ENCODE peak calls at places on chromosomes 7 and 10, in eight cellular contexts. N is hepatocyte, K is SK-N-SH, U is GM23248, J is neural progenitor cell, C is OCI-LY7, F is GM23338, L is PC-3. V is an unnamed sample.

GRCh38 chr7:96093435-96093834 is 228.5 kb downstream of the SLC25A13 start:
- DNase-seq in N (peak; percentile 46), K (no peak), U (peak; percentile 93), J (no peak), C (no peak), F (no peak), L (peak; percentile 84), V (no peak)

GRCh38 chr7:47906883-47907282 is 41.4 kb downstream of the PKD1L1 start:
- DNase-seq in N (no peak), K (no peak), U (no peak), J (no peak), C (no peak), F (no peak), L (no peak), V (no peak)

GRCh38 chr10:28822719-28823464 is 145.6 kb downstream of the BAMBI start:
- DNase-seq in N (no peak), K (no peak), U (no peak), J (no peak), C (no peak), F (no peak), L (no peak), V (no peak)

GRCh38 chr10:116713846-116714245 is 28.5 kb downstream of the HSPA12A start:
- DNase-seq in N (no peak), K (no peak), U (no peak), J (no peak), C (no peak), F (no peak), L (no peak), V (no peak)

GRCh38 chr7:1314021-1314907 is 81.6 kb downstream of the UNCX start:
- DNase-seq in N (no peak), K (peak; percentile 32), U (no peak), J (no peak), C (no peak), F (no peak), L (no peak), V (no peak)

GRCh38 chr10:34698979-34699378 is 116.1 kb downstream of the PARD3 start:
- DNase-seq in N (no peak), K (no peak), U (peak; percentile 76), J (no peak), C (no peak), F (no peak), L (peak; percentile 100), V (peak; percentile 34)

GRCh38 chr10:61871487-61871886 is 30.0 kb upstream of the ARID5B start:
- DNase-seq in N (no peak), K (no peak), U (no peak), J (no peak), C (no peak), F (no peak), L (no peak), V (no peak)

GRCh38 chr7:107874605-107875446 is 16.2 kb upstream of the DLD start:
- DNase-seq in N (peak; percentile 78), K (peak; percentile 82), U (peak; percentile 81), J (peak; percentile 57), C (peak; percentile 63), F (peak; percentile 72), L (peak; percentile 75), V (peak; percentile 48)

GRCh38 chr7:91847881-91848599 is 32.5 kb downstream of the MTERF1 start:
- DNase-seq in N (no peak), K (no peak), U (no peak), J (peak; percentile 47), C (no peak), F (no peak), L (no peak), V (no peak)

GRCh38 chr10:126331101-126331500 is 57.2 kb downstream of the ADAM12 start:
- DNase-seq in N (no peak), K (no peak), U (peak; percentile 32), J (no peak), C (no peak), F (no peak), L (no peak), V (no peak)

GRCh38 chr10:88642991-88643390 is 21.3 kb upstream of the LIPF start:
- DNase-seq in N (no peak), K (no peak), U (peak; percentile 69), J (no peak), C (no peak), F (no peak), L (no peak), V (no peak)

GRCh38 chr7:116166167-116166566 is 44.2 kb upstream of the TES start:
- DNase-seq in N (no peak), K (no peak), U (peak; percentile 18), J (no peak), C (no peak), F (no peak), L (peak; percentile 30), V (no peak)

GRCh38 chr7:99036531-99037175 is 107.3 kb downstream of the SMURF1 start:
- DNase-seq in N (peak; percentile 34), K (peak; percentile 68), U (peak; percentile 80), J (peak; percentile 73), C (peak; percentile 16), F (peak; percentile 86), L (peak; percentile 19), V (no peak)

DNA sequence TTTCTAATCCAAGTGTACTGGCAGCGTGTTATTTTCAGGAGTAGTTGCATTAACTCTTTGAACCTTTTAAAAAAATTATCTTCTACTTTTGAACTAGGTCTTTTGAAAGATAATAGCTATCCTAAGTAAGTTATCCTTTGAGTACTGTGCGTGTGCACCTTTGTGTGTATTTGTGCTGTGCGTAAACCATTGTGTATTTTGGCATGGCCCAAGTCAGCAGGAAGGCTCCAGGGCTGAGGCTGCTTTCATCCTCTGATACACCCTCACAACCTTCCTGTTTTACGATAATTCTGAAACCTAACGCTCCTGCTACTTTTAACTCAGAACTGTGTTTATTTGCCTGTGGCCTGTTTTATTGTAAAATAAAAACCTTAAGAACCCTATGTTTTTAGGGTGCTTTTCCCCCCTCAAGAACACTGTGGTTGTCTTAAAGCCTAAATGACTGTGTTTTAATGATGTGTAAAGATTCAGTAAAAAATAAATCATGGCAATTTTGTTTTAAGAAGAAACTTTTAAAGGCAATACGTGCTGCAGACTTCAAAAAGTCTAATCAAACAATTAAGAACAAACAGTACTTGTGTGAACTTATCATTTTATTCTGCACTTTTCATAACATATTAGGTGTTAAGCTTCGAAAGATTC is 57.5 kb downstream of the HDAC9 start:
- DNase-seq in N (no peak), K (peak; percentile 41), U (no peak), J (no peak), C (peak; percentile 54), F (no peak), L (peak; percentile 80), V (no peak)
- H3K4me2 ChIP-seq in N (peak overlapping the region; percentile 28), K (peak overlapping the region; percentile 48), U (no peak overlapping the region), J (no peak overlapping the region), C (peak overlapping the region; percentile 74), F (no peak overlapping the region), L (peak overlapping the region; percentile 81), V (no peak overlapping the region)

DNA sequence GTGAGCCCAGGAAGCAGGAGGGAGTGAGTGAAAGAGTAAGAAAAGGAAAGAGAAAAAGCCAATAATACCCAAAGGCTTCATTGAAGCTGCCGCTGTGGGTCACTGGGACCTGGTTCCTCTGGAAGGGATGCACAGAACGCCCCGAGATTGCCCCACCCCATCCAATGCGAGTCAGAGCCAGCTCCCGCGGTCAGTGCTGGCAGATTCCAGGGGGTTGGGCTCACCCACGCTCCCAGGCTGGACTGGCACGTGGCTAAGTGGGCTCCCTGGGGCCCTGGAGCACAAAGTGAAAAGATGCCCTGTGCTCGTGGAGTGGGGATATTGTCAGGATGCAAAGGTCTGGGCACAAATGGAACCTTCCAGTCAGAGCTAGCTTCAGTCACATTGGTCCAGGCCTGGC is 117.0 kb downstream of the OAT start:
- DNase-seq in N (no peak), K (no peak), U (peak; percentile 10), J (no peak), C (no peak), F (no peak), L (no peak), V (no peak)
- TF ChIP-seq EZH2phosphoT487 in N (no peak), K (no peak), U (no peak), J (no peak), C (no peak), F (no peak), L (no peak), V (no peak)

DNA sequence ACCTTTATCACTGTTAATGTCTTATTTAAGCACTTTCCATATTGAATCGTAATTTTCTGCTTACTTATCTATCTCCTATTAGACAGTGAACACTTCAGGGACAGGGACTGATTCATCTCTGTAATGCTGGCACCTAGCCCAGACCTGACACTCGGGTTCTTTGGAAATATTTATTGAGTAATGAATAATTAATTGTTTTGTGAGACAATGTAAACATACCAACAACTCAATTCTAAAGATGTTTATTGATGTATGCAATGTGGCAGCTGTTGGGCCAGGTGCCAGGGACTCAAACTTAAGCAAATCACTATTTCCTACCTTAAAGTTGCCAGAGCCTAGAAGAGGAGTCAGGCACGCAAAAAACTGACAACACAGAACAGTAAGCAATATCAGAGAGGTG is 63.7 kb upstream of the BMPER start:
- DNase-seq in N (no peak), K (no peak), U (peak; percentile 63), J (no peak), C (no peak), F (no peak), L (peak; percentile 56), V (no peak)
- H3K4me2 ChIP-seq in N (no peak overlapping the region), K (no peak overlapping the region), U (no peak overlapping the region), J (no peak overlapping the region), C (no peak overlapping the region), F (no peak overlapping the region), L (no peak overlapping the region), V (no peak overlapping the region)

GRCh38 chr7:90690159-90690858 is 94.2 kb downstream of the CDK14 start:
- DNase-seq in N (no peak), K (no peak), U (no peak), J (no peak), C (peak; percentile 51), F (no peak), L (no peak), V (no peak)

GRCh38 chr7:90688826-90689225 is 92.7 kb downstream of the CDK14 start:
- DNase-seq in N (no peak), K (no peak), U (no peak), J (peak; percentile 72), C (no peak), F (peak; percentile 37), L (no peak), V (no peak)

GRCh38 chr7:90689256-90689655 is 93.1 kb downstream of the CDK14 start:
- DNase-seq in N (no peak), K (no peak), U (no peak), J (no peak), C (no peak), F (no peak), L (no peak), V (no peak)

GRCh38 chr7:90681336-90682019 is 85.4 kb downstream of the CDK14 start:
- DNase-seq in N (no peak), K (no peak), U (peak; percentile 21), J (no peak), C (no peak), F (no peak), L (no peak), V (no peak)

GRCh38 chr7:90686146-90686545 is 90.0 kb downstream of the CDK14 start:
- DNase-seq in N (no peak), K (no peak), U (no peak), J (no peak), C (no peak), F (no peak), L (no peak), V (no peak)
- TF ChIP-seq EZH2phosphoT487 in N (no peak), K (no peak), U (no peak), J (no peak), C (no peak), F (no peak), L (no peak), V (no peak)

GRCh38 chr7:152514771-152515105 is 78.9 kb upstream of the KMT2C start:
- DNase-seq in N (no peak), K (no peak), U (no peak), J (no peak), C (no peak), F (no peak), L (no peak), V (no peak)
- H3K4me2 ChIP-seq in N (no peak overlapping the region), K (no peak overlapping the region), U (no peak overlapping the region), J (no peak overlapping the region), C (no peak overlapping the region), F (no peak overlapping the region), L (no peak overlapping the region), V (no peak overlapping the region)

GRCh38 chr7:134686782-134687181 is 40.1 kb downstream of the BPGM start:
- DNase-seq in N (peak; percentile 24), K (peak; percentile 42), U (peak; percentile 66), J (no peak), C (no peak), F (peak; percentile 32), L (peak; percentile 43), V (no peak)
- TF ChIP-seq EZH2phosphoT487 in N (no peak), K (no peak), U (no peak), J (no peak), C (no peak), F (no peak), L (no peak), V (no peak)

V was measured in HCT116.